ENCODE peak calls at places on chromosomes 7 and 10, in six cellular contexts. Q, I, G, K, S and L are unnamed samples.

GRCh38 chr7:35802649-35803048 is 1.8 kb downstream of the SEPTIN7 start:
- DNase-seq in Q (no peak), I (no peak), G (no peak), K (no peak), S (no peak), L (no peak)

GRCh38 chr7:27175626-27176342 is 1.7 kb upstream of the HOXA10 start:
- DNase-seq in Q (peak), I (no peak), G (peak), K (no peak), S (no peak), L (peak)

GRCh38 chr10:89095701-89096391 is 105.2 kb downstream of the FAS start:
- DNase-seq in Q (no peak), I (no peak), G (no peak), K (no peak), S (no peak), L (no peak)

GRCh38 chr7:6385110-6385792 is 62.5 kb downstream of the DAGLB start:
- DNase-seq in Q (no peak), I (no peak), G (no peak), K (no peak), S (peak), L (no peak)

GRCh38 chr10:3107426-3107961 is 40.1 kb downstream of the PFKP start:
- DNase-seq in Q (peak), I (peak), G (peak), K (no peak), S (peak), L (peak)

GRCh38 chr10:69327463-69328345 is 49.4 kb downstream of the HK1 start:
- DNase-seq in Q (peak), I (peak), G (peak), K (peak), S (no peak), L (no peak)

GRCh38 chr10:65040796-65041195 is 1519.6 kb downstream of the REEP3 start:
- DNase-seq in Q (no peak), I (no peak), G (no peak), K (no peak), S (no peak), L (no peak)

GRCh38 chr7:18890885-18891621 is 226.4 kb downstream of the TWIST1 start:
- DNase-seq in Q (no peak), I (no peak), G (no peak), K (no peak), S (no peak), L (no peak)

GRCh38 chr10:97169911-97170693 is 15.7 kb downstream of the SLIT1 start:
- DNase-seq in Q (no peak), I (no peak), G (peak), K (peak), S (peak), L (no peak)

GRCh38 chr10:80259405-80259871 is 30.0 kb downstream of the MAT1A start:
- DNase-seq in Q (no peak), I (no peak), G (no peak), K (no peak), S (no peak), L (no peak)

GRCh38 chr7:25557379-25557916 is 329.2 kb upstream of the NPVF start:
- DNase-seq in Q (no peak), I (no peak), G (no peak), K (no peak), S (no peak), L (no peak)

GRCh38 chr10:53403688-53404087 is 631.1 kb upstream of the MBL2 start:
- DNase-seq in Q (peak), I (peak), G (peak), K (peak), S (no peak), L (peak)

GRCh38 chr10:119315128-119316001 is 108.0 kb downstream of the GRK5 start:
- DNase-seq in Q (peak), I (no peak), G (peak), K (no peak), S (peak), L (peak)

GRCh38 chr10:126006264-126006663 is 109.9 kb downstream of the FANK1 start:
- DNase-seq in Q (no peak), I (no peak), G (no peak), K (no peak), S (no peak), L (no peak)

GRCh38 chr10:70053212-70053895 is 708 bp downstream of the MACROH2A2 start:
- DNase-seq in Q (no peak), I (peak), G (no peak), K (no peak), S (no peak), L (no peak)

GRCh38 chr10:24519950-24520349 is 203.7 kb downstream of the ARHGAP21 start:
- DNase-seq in Q (no peak), I (no peak), G (no peak), K (no peak), S (no peak), L (no peak)

GRCh38 chr10:91410638-91411367 is 659 bp downstream of the HECTD2 start:
- DNase-seq in Q (no peak), I (no peak), G (no peak), K (no peak), S (peak), L (peak)

GRCh38 chr7:106050002-106050742 is 61.9 kb downstream of the SYPL1 start:
- DNase-seq in Q (peak), I (no peak), G (no peak), K (no peak), S (no peak), L (peak)

GRCh38 chr7:93836111-93836510 is 54.4 kb downstream of the TFPI2 start:
- DNase-seq in Q (no peak), I (no peak), G (no peak), K (no peak), S (no peak), L (no peak)

GRCh38 chr10:7529638-7530037 is 118.8 kb upstream of the SFMBT2 start:
- DNase-seq in Q (peak), I (no peak), G (no peak), K (no peak), S (peak), L (no peak)

GRCh38 chr7:6589829-6590644 is at the start of gene INTS15:
- DNase-seq in Q (peak), I (peak), G (peak), K (peak), S (peak), L (peak)

GRCh38 chr7:46322937-46323336 is 401.9 kb upstream of the IGFBP3 start:
- DNase-seq in Q (no peak), I (no peak), G (no peak), K (no peak), S (no peak), L (no peak)

GRCh38 chr7:4748267-4748666 is 27.2 kb upstream of the AP5Z1 start:
- DNase-seq in Q (no peak), I (no peak), G (no peak), K (no peak), S (no peak), L (no peak)

GRCh38 chr10:132273966-132274365 is 33.8 kb downstream of the STK32C start:
- DNase-seq in Q (no peak), I (no peak), G (no peak), K (no peak), S (no peak), L (no peak)

GRCh38 chr7:104973909-104974415 is 40.0 kb upstream of the KMT2E start:
- DNase-seq in Q (no peak), I (no peak), G (no peak), K (no peak), S (no peak), L (no peak)

GRCh38 chr7:41809487-41810257 is 106.8 kb upstream of the INHBA start:
- DNase-seq in Q (no peak), I (no peak), G (no peak), K (no peak), S (no peak), L (no peak)

GRCh38 chr7:81869670-81870069 is 99.8 kb upstream of the HGF start:
- DNase-seq in Q (no peak), I (no peak), G (no peak), K (no peak), S (no peak), L (no peak)

GRCh38 chr7:85191383-85191782 is 4.5 kb upstream of the SEMA3D start:
- DNase-seq in Q (no peak), I (no peak), G (no peak), K (no peak), S (peak), L (no peak)

GRCh38 chr7:135523146-135523545 is 13.2 kb upstream of the CNOT4 start:
- DNase-seq in Q (no peak), I (no peak), G (no peak), K (no peak), S (no peak), L (no peak)

GRCh38 chr10:104049497-104050250 is 36.0 kb downstream of the COL17A1 start:
- DNase-seq in Q (no peak), I (no peak), G (peak), K (no peak), S (peak), L (no peak)

GRCh38 chr10:77159538-77160110 is 478.0 kb downstream of the KCNMA1 start:
- DNase-seq in Q (no peak), I (no peak), G (no peak), K (no peak), S (no peak), L (no peak)

GRCh38 chr7:119270045-119270464 is 1002.9 kb upstream of the KCND2 start:
- DNase-seq in Q (peak), I (peak), G (peak), K (peak), S (peak), L (peak)

GRCh38 chr10:113069595-113069994 is 119.5 kb downstream of the TCF7L2 start:
- DNase-seq in Q (no peak), I (no peak), G (no peak), K (no peak), S (no peak), L (no peak)

GRCh38 chr7:45987521-45988290 is 66.6 kb upstream of the IGFBP3 start:
- DNase-seq in Q (no peak), I (no peak), G (no peak), K (no peak), S (no peak), L (no peak)

GRCh38 chr7:150740053-150740452 is 2.8 kb downstream of the GIMAP5 start:
- DNase-seq in Q (no peak), I (no peak), G (no peak), K (no peak), S (no peak), L (peak)

GRCh38 chr7:144787127-144787526 is 48.7 kb downstream of the TPK1 start:
- DNase-seq in Q (no peak), I (no peak), G (no peak), K (no peak), S (no peak), L (no peak)

GRCh38 chr10:78320990-78321389 is 287.3 kb downstream of the RPS24 start:
- DNase-seq in Q (no peak), I (no peak), G (no peak), K (no peak), S (no peak), L (no peak)

GRCh38 chr7:127904706-127905056 is 126.6 kb downstream of the LRRC4 start:
- DNase-seq in Q (no peak), I (no peak), G (no peak), K (no peak), S (no peak), L (no peak)

GRCh38 chr10:116125180-116125579 is 147.8 kb downstream of the GFRA1 start:
- DNase-seq in Q (no peak), I (no peak), G (no peak), K (no peak), S (no peak), L (no peak)

GRCh38 chr10:93463723-93464511 is 18.2 kb downstream of the MYOF start:
- DNase-seq in Q (peak), I (no peak), G (peak), K (no peak), S (no peak), L (no peak)

DNA sequence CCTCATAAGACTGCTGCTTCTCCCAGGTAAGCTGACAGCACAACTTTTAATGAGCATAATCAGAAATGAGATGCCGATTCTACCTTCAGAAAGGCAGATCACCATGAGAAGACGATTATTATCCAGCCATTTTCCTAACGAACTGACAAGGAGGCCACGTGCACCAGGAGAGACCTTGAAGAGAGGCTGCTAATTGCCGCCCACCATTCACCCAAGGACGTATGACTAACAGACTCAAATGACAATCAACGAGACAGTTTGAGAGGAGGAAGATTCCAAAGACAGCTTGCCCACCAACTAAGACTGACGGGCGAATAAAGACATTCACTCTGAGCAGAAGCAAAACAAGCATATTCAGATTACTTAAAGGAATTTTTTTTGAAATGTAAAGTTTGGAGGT is 301.9 kb upstream of the TAC1 start:
- DNase-seq in Q (no peak), I (no peak), G (no peak), K (no peak), S (no peak), L (no peak)
- TF ChIP-seq EP300 in Q (no peak), I (no peak), G (no peak), K (no peak), S (no peak), L (no peak)

GRCh38 chr7:158416283-158416933 is 171.2 kb downstream of the PTPRN2 start:
- DNase-seq in Q (peak), I (no peak), G (no peak), K (peak), S (no peak), L (no peak)
- TF ChIP-seq CTCF in Q (no peak), I (no peak), G (no peak), K (no peak), S (no peak), L (no peak)

GRCh38 chr7:101707587-101707986 is 78.5 kb upstream of the MYL10 start:
- DNase-seq in Q (no peak), I (no peak), G (peak), K (peak), S (no peak), L (no peak)

GRCh38 chr7:101714097-101714496 is 85.0 kb upstream of the MYL10 start:
- DNase-seq in Q (no peak), I (no peak), G (no peak), K (no peak), S (no peak), L (no peak)

GRCh38 chr7:101717986-101718746 is 89.1 kb upstream of the MYL10 start:
- DNase-seq in Q (no peak), I (no peak), G (no peak), K (no peak), S (no peak), L (no peak)

GRCh38 chr7:101708223-101708622 is 79.1 kb upstream of the MYL10 start:
- DNase-seq in Q (no peak), I (no peak), G (no peak), K (no peak), S (no peak), L (no peak)

DNA sequence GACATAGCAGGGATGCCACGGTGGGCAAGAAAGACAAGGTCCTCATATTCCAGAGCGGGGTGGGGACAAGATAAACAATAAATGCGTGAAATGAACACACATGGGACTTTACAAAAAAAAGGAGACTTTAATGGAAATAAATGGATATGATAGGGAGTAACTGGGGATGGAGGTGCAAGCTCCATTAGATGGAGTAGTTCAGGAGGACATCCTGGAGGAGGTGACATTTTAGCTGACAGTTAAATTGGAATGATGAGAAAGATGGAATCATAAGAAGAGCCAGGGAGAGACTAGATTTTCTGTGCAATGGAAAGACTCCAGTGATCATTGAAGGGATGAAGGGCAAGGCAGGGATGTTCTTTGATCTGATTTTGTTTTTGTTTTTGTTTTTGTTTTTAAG is 83.6 kb upstream of the MYL10 start:
- DNase-seq in Q (no peak), I (no peak), G (no peak), K (no peak), S (no peak), L (no peak)
- TF ChIP-seq EP300 in Q (no peak), I (no peak), G (no peak), K (no peak), S (no peak), L (no peak)

GRCh38 chr7:2480071-2480410 is 3.8 kb upstream of the GRIFIN start:
- DNase-seq in Q (no peak), I (no peak), G (no peak), K (no peak), S (no peak), L (no peak)

GRCh38 chr7:2483495-2483894 is 7.3 kb upstream of the GRIFIN start:
- DNase-seq in Q (no peak), I (no peak), G (no peak), K (no peak), S (no peak), L (no peak)

GRCh38 chr7:2484868-2485267 is 8.7 kb upstream of the GRIFIN start:
- DNase-seq in Q (no peak), I (no peak), G (no peak), K (no peak), S (no peak), L (no peak)

GRCh38 chr7:2481195-2481594 is 5.0 kb upstream of the GRIFIN start:
- DNase-seq in Q (no peak), I (no peak), G (no peak), K (no peak), S (no peak), L (no peak)

DNA sequence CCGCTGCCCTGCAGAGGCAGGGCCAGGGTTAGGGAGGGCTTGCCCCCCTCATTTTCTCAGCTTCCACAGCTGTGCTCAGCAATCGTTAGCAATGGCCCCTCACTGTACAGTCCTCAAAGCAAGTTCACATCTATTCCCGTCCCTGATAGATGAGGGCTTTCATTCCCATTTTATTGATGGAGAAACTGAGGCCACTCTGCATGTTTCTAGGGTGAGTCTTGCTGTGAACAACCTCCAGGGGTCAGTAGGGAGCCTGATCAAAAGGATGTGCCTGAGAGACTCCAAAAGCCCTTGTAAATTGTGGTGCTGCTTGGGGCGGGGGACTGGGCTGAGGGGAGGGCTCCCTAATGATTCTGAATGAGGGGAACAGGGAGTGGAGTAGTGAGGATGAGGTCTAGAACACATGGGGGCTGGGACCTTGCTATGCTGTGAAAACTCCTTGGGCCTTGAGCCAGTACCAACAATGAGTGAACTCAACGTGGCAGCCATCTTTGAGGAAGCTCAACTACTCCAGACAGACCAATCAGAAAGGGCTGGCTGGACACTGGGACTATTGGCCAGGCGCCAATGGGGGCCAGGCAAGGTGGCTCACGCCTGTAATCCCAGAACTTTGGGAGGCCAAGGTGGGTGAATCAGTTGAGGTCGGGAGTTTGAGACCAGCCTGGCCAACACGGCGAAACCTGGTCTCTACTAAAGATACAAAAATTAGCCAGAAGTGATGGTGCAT is 6.7 kb upstream of the GRIFIN start:
- DNase-seq in Q (no peak), I (no peak), G (no peak), K (no peak), S (no peak), L (no peak)
- TF ChIP-seq CTCF in Q (no peak), I (no peak), G (no peak), K (no peak), S (peak), L (no peak)

GRCh38 chr10:75136346-75136745 is 24.9 kb downstream of the SAMD8 start:
- DNase-seq in Q (no peak), I (no peak), G (no peak), K (no peak), S (no peak), L (no peak)
- TF ChIP-seq EP300 in Q (no peak), I (no peak), G (no peak), K (no peak), S (no peak), L (no peak)

GRCh38 chr10:73167557-73168485 is at the start of the genes ECD and FAM149B1:
- DNase-seq in Q (peak), I (peak), G (peak), K (peak), S (peak), L (peak)
- TF ChIP-seq CTCF in Q (no peak), I (peak), G (no peak), K (no peak), S (no peak), L (no peak)